ENCODE peak calls at places on chromosomes 13 and 19, in eight cellular contexts. One of them, this sample, is unnamed.

GRCh38 chr19:5774921-5775320 is 9.6 kb downstream of the PRR22 start:
- DNase-seq in kidney epithelial cell: no peak
- DNase-seq in body of pancreas: no peak
- DNase-seq in PC-3: no peak
- DNase-seq in CD8-positive, alpha-beta T cell: no peak
- DNase-seq in psoas muscle: no peak
- DNase-seq in heart left ventricle: no peak
- DNase-seq in upper lobe of left lung: no peak
- DNase-seq in this sample: no peak

GRCh38 chr13:109751477-109751876 is 34.9 kb downstream of the IRS2 start:
- DNase-seq in kidney epithelial cell: no peak
- DNase-seq in CD8-positive, alpha-beta T cell: no peak
- DNase-seq in body of pancreas: no peak
- DNase-seq in upper lobe of left lung: no peak
- DNase-seq in PC-3: no peak
- DNase-seq in psoas muscle: no peak
- DNase-seq in heart left ventricle: no peak
- DNase-seq in this sample: no peak

GRCh38 chr13:94057618-94058017 is 421.9 kb downstream of the DCT start:
- DNase-seq in CD8-positive, alpha-beta T cell: no peak
- DNase-seq in heart left ventricle: no peak
- DNase-seq in body of pancreas: no peak
- DNase-seq in kidney epithelial cell: no peak
- DNase-seq in psoas muscle: no peak
- DNase-seq in upper lobe of left lung: no peak
- DNase-seq in PC-3: no peak
- DNase-seq in this sample: no peak

GRCh38 chr19:2114821-2115220 is 18.1 kb downstream of the IZUMO4 start:
- DNase-seq in CD8-positive, alpha-beta T cell: no peak
- DNase-seq in heart left ventricle: no peak
- DNase-seq in upper lobe of left lung: no peak
- DNase-seq in body of pancreas: no peak
- DNase-seq in psoas muscle: no peak
- DNase-seq in PC-3: no peak
- DNase-seq in kidney epithelial cell: no peak
- DNase-seq in this sample: no peak

GRCh38 chr19:35262101-35262761 is 6.5 kb upstream of the USF2 start:
- DNase-seq in PC-3: no peak
- DNase-seq in upper lobe of left lung: no peak
- DNase-seq in psoas muscle: peak
- DNase-seq in CD8-positive, alpha-beta T cell: no peak
- DNase-seq in heart left ventricle: no peak
- DNase-seq in kidney epithelial cell: no peak
- DNase-seq in body of pancreas: peak
- DNase-seq in this sample: peak

GRCh38 chr13:75161804-75162203 is 320.2 kb downstream of the TBC1D4 start:
- DNase-seq in heart left ventricle: no peak
- DNase-seq in body of pancreas: no peak
- DNase-seq in PC-3: no peak
- DNase-seq in upper lobe of left lung: no peak
- DNase-seq in CD8-positive, alpha-beta T cell: no peak
- DNase-seq in kidney epithelial cell: no peak
- DNase-seq in psoas muscle: no peak
- DNase-seq in this sample: no peak

GRCh38 chr19:43667524-43668405 is 2.2 kb downstream of the PLAUR start:
- DNase-seq in psoas muscle: peak
- DNase-seq in kidney epithelial cell: no peak
- DNase-seq in upper lobe of left lung: no peak
- DNase-seq in PC-3: no peak
- DNase-seq in body of pancreas: no peak
- DNase-seq in heart left ventricle: peak
- DNase-seq in CD8-positive, alpha-beta T cell: no peak
- DNase-seq in this sample: no peak

GRCh38 chr19:41883463-41883820 is 458 bp downstream of the ARHGEF1 start:
- DNase-seq in CD8-positive, alpha-beta T cell: no peak
- DNase-seq in psoas muscle: no peak
- DNase-seq in heart left ventricle: no peak
- DNase-seq in PC-3: no peak
- DNase-seq in kidney epithelial cell: no peak
- DNase-seq in upper lobe of left lung: no peak
- DNase-seq in body of pancreas: no peak
- DNase-seq in this sample: no peak

GRCh38 chr19:49906879-49907564 is 10.3 kb upstream of the IL4I1 start:
- DNase-seq in CD8-positive, alpha-beta T cell: no peak
- DNase-seq in body of pancreas: no peak
- DNase-seq in upper lobe of left lung: no peak
- DNase-seq in kidney epithelial cell: no peak
- DNase-seq in psoas muscle: no peak
- DNase-seq in PC-3: no peak
- DNase-seq in heart left ventricle: no peak
- DNase-seq in this sample: no peak

GRCh38 chr13:107847406-107847805 is 367.9 kb downstream of the LIG4 start:
- DNase-seq in upper lobe of left lung: no peak
- DNase-seq in psoas muscle: no peak
- DNase-seq in kidney epithelial cell: no peak
- DNase-seq in PC-3: no peak
- DNase-seq in body of pancreas: no peak
- DNase-seq in heart left ventricle: no peak
- DNase-seq in CD8-positive, alpha-beta T cell: no peak
- DNase-seq in this sample: no peak

GRCh38 chr13:72201726-72202125 is 334.7 kb upstream of the DACH1 start:
- DNase-seq in heart left ventricle: no peak
- DNase-seq in psoas muscle: no peak
- DNase-seq in upper lobe of left lung: no peak
- DNase-seq in CD8-positive, alpha-beta T cell: no peak
- DNase-seq in body of pancreas: no peak
- DNase-seq in kidney epithelial cell: no peak
- DNase-seq in PC-3: no peak
- DNase-seq in this sample: no peak

GRCh38 chr19:4744451-4745170 is 21.0 kb upstream of the DPP9 start:
- DNase-seq in CD8-positive, alpha-beta T cell: no peak
- DNase-seq in kidney epithelial cell: no peak
- DNase-seq in psoas muscle: no peak
- DNase-seq in upper lobe of left lung: no peak
- DNase-seq in body of pancreas: no peak
- DNase-seq in PC-3: peak
- DNase-seq in heart left ventricle: peak
- DNase-seq in this sample: no peak

GRCh38 chr13:113582841-113583631 is 1.5 kb upstream of the TFDP1 start:
- DNase-seq in kidney epithelial cell: no peak
- DNase-seq in upper lobe of left lung: no peak
- DNase-seq in heart left ventricle: no peak
- DNase-seq in PC-3: no peak
- DNase-seq in psoas muscle: peak
- DNase-seq in CD8-positive, alpha-beta T cell: no peak
- DNase-seq in body of pancreas: no peak
- DNase-seq in this sample: no peak

GRCh38 chr13:20206065-20206725 is 13.5 kb upstream of the GJB2 start:
- DNase-seq in PC-3: no peak
- DNase-seq in CD8-positive, alpha-beta T cell: no peak
- DNase-seq in body of pancreas: no peak
- DNase-seq in upper lobe of left lung: no peak
- DNase-seq in kidney epithelial cell: no peak
- DNase-seq in psoas muscle: no peak
- DNase-seq in heart left ventricle: no peak
- DNase-seq in this sample: no peak

GRCh38 chr13:113848431-113849260 is 15.2 kb downstream of the GAS6 start:
- DNase-seq in kidney epithelial cell: no peak
- DNase-seq in heart left ventricle: no peak
- DNase-seq in upper lobe of left lung: no peak
- DNase-seq in body of pancreas: peak
- DNase-seq in psoas muscle: peak
- DNase-seq in PC-3: peak
- DNase-seq in CD8-positive, alpha-beta T cell: no peak
- DNase-seq in this sample: no peak

GRCh38 chr19:41409288-41409687 is 11.7 kb downstream of the BCKDHA start:
- DNase-seq in heart left ventricle: peak
- DNase-seq in PC-3: peak
- DNase-seq in body of pancreas: peak
- DNase-seq in CD8-positive, alpha-beta T cell: no peak
- DNase-seq in psoas muscle: no peak
- DNase-seq in upper lobe of left lung: peak
- DNase-seq in kidney epithelial cell: peak
- DNase-seq in this sample: no peak

GRCh38 chr19:13906525-13906904 is 514 bp downstream of the CC2D1A start:
- DNase-seq in psoas muscle: no peak
- DNase-seq in body of pancreas: peak
- DNase-seq in CD8-positive, alpha-beta T cell: no peak
- DNase-seq in upper lobe of left lung: peak
- DNase-seq in heart left ventricle: no peak
- DNase-seq in PC-3: peak
- DNase-seq in kidney epithelial cell: no peak
- DNase-seq in this sample: no peak

GRCh38 chr13:106471957-106472543 is 63.4 kb downstream of the EFNB2 start:
- DNase-seq in PC-3: peak
- DNase-seq in heart left ventricle: peak
- DNase-seq in body of pancreas: no peak
- DNase-seq in upper lobe of left lung: peak
- DNase-seq in CD8-positive, alpha-beta T cell: no peak
- DNase-seq in psoas muscle: no peak
- DNase-seq in kidney epithelial cell: peak
- DNase-seq in this sample: no peak

GRCh38 chr19:47280183-47280797 is 5.6 kb downstream of the INAFM1 start:
- DNase-seq in heart left ventricle: no peak
- DNase-seq in upper lobe of left lung: no peak
- DNase-seq in psoas muscle: no peak
- DNase-seq in body of pancreas: no peak
- DNase-seq in PC-3: peak
- DNase-seq in CD8-positive, alpha-beta T cell: peak
- DNase-seq in kidney epithelial cell: no peak
- DNase-seq in this sample: peak
- TF ChIP-seq CTCF in heart left ventricle: peak
- TF ChIP-seq CTCF in upper lobe of left lung: no peak
- TF ChIP-seq CTCF in psoas muscle: peak
- TF ChIP-seq CTCF in body of pancreas: no peak
- TF ChIP-seq CTCF in PC-3: peak
- TF ChIP-seq CTCF in CD8-positive, alpha-beta T cell: peak
- TF ChIP-seq CTCF in kidney epithelial cell: peak
- TF ChIP-seq CTCF in this sample: peak

GRCh38 chr13:76296751-76297150 is 589.5 kb downstream of the KCTD12 start:
- DNase-seq in upper lobe of left lung: no peak
- DNase-seq in CD8-positive, alpha-beta T cell: no peak
- DNase-seq in kidney epithelial cell: no peak
- DNase-seq in heart left ventricle: no peak
- DNase-seq in body of pancreas: no peak
- DNase-seq in psoas muscle: no peak
- DNase-seq in PC-3: no peak
- DNase-seq in this sample: no peak
- TF ChIP-seq CTCF in upper lobe of left lung: no peak
- TF ChIP-seq CTCF in CD8-positive, alpha-beta T cell: no peak
- TF ChIP-seq CTCF in kidney epithelial cell: no peak
- TF ChIP-seq CTCF in heart left ventricle: no peak
- TF ChIP-seq CTCF in body of pancreas: no peak
- TF ChIP-seq CTCF in psoas muscle: no peak
- TF ChIP-seq CTCF in PC-3: no peak
- TF ChIP-seq CTCF in this sample: no peak

DNA sequence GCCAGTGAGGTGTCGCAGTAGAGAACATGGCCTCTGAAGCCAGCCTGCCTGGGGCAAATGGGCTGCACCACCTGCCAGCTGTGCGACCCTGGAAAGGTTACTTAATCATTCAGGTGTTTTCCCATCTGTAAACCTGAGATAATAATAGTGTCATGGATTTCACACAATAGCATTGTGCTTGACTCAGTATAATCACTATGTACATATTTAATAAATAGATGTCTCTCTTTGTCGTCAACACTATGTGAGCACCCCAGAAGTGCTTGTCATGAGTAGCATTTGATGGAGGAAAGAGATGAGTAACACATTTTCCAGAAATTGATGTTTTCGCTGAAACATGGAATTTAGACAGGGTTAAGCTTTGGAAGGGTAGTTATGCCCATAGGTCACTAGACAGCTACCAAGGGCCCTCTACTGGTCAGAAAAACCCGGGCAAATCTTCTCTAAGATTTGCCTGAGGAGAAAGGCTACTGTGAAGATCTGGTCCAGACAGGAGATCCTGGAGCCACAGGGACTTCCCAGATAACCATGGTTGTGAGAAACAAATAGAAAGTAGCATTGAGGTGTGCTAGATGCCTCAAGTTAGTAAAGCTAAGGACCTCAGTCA is 9.5 kb upstream of the MBNL2 start:
- DNase-seq in heart left ventricle: no peak
- DNase-seq in upper lobe of left lung: no peak
- DNase-seq in kidney epithelial cell: no peak
- DNase-seq in PC-3: peak
- DNase-seq in body of pancreas: peak
- DNase-seq in psoas muscle: no peak
- DNase-seq in CD8-positive, alpha-beta T cell: no peak
- DNase-seq in this sample: no peak
- TF ChIP-seq CTCF in heart left ventricle: peak
- TF ChIP-seq CTCF in upper lobe of left lung: peak
- TF ChIP-seq CTCF in kidney epithelial cell: peak
- TF ChIP-seq CTCF in PC-3: peak
- TF ChIP-seq CTCF in body of pancreas: peak
- TF ChIP-seq CTCF in psoas muscle: peak
- TF ChIP-seq CTCF in CD8-positive, alpha-beta T cell: no peak
- TF ChIP-seq CTCF in this sample: no peak

GRCh38 chr19:6925801-6926751 is 38.7 kb downstream of the ADGRE1 start:
- DNase-seq in CD8-positive, alpha-beta T cell: no peak
- DNase-seq in psoas muscle: no peak
- DNase-seq in kidney epithelial cell: no peak
- DNase-seq in body of pancreas: no peak
- DNase-seq in heart left ventricle: no peak
- DNase-seq in upper lobe of left lung: no peak
- DNase-seq in PC-3: peak
- DNase-seq in this sample: no peak
- TF ChIP-seq CTCF in CD8-positive, alpha-beta T cell: no peak
- TF ChIP-seq CTCF in psoas muscle: no peak
- TF ChIP-seq CTCF in kidney epithelial cell: no peak
- TF ChIP-seq CTCF in body of pancreas: no peak
- TF ChIP-seq CTCF in heart left ventricle: no peak
- TF ChIP-seq CTCF in upper lobe of left lung: no peak
- TF ChIP-seq CTCF in PC-3: peak
- TF ChIP-seq CTCF in this sample: no peak

GRCh38 chr19:31185261-31185660 is 164.0 kb downstream of the TSHZ3 start:
- DNase-seq in psoas muscle: no peak
- DNase-seq in kidney epithelial cell: no peak
- DNase-seq in upper lobe of left lung: no peak
- DNase-seq in PC-3: no peak
- DNase-seq in heart left ventricle: no peak
- DNase-seq in CD8-positive, alpha-beta T cell: no peak
- DNase-seq in body of pancreas: no peak
- DNase-seq in this sample: no peak
- TF ChIP-seq CTCF in psoas muscle: no peak
- TF ChIP-seq CTCF in kidney epithelial cell: no peak
- TF ChIP-seq CTCF in upper lobe of left lung: no peak
- TF ChIP-seq CTCF in PC-3: no peak
- TF ChIP-seq CTCF in heart left ventricle: no peak
- TF ChIP-seq CTCF in CD8-positive, alpha-beta T cell: no peak
- TF ChIP-seq CTCF in body of pancreas: no peak
- TF ChIP-seq CTCF in this sample: no peak

DNA sequence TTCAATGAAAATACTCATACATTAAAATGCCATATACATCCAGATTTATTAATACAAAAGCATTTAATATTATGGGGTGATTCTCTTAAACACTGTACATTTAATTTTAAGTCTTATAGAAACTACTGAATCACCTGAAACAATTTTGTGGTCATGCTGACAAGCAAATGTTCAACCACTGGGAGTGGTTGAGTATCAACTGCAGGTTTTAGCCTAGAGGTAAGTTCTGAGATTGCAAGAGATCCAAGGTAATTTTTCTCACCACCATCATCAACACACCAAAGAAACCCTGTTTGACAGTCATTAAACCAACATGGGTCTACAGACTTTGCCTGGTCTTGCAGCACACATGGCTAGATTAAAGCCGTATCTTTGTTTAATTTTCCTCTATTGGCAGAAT is 196.3 kb downstream of the LHFPL6 start:
- DNase-seq in PC-3: peak
- DNase-seq in psoas muscle: no peak
- DNase-seq in upper lobe of left lung: no peak
- DNase-seq in CD8-positive, alpha-beta T cell: no peak
- DNase-seq in body of pancreas: no peak
- DNase-seq in kidney epithelial cell: no peak
- DNase-seq in heart left ventricle: no peak
- DNase-seq in this sample: no peak
- TF ChIP-seq CTCF in PC-3: peak
- TF ChIP-seq CTCF in psoas muscle: no peak
- TF ChIP-seq CTCF in upper lobe of left lung: no peak
- TF ChIP-seq CTCF in CD8-positive, alpha-beta T cell: no peak
- TF ChIP-seq CTCF in body of pancreas: no peak
- TF ChIP-seq CTCF in kidney epithelial cell: no peak
- TF ChIP-seq CTCF in heart left ventricle: no peak
- TF ChIP-seq CTCF in this sample: no peak

This sample was measured in natural killer cell.